ENCODE peak calls at places on chromosomes 7 and 10, in five cellular contexts. One of them, this sample, is unnamed.

GRCh38 chr7:86664991-86665390 is 21.3 kb downstream of the GRM3 start:
- DNase-seq in lower leg skin: no peak
- DNase-seq in AG09319: no peak
- DNase-seq in activated CD4-positive, alpha-beta T cell treated with anti-CD3 and anti-CD28 coated beads for 36 hours: no peak
- DNase-seq in occipital lobe: no peak
- DNase-seq in this sample: no peak

GRCh38 chr7:3673524-3673923 is 372.5 kb downstream of the SDK1 start:
- DNase-seq in occipital lobe: no peak
- DNase-seq in AG09319: no peak
- DNase-seq in lower leg skin: no peak
- DNase-seq in activated CD4-positive, alpha-beta T cell treated with anti-CD3 and anti-CD28 coated beads for 36 hours: peak
- DNase-seq in this sample: no peak

GRCh38 chr7:3825491-3825890 is 524.4 kb downstream of the SDK1 start:
- DNase-seq in lower leg skin: no peak
- DNase-seq in activated CD4-positive, alpha-beta T cell treated with anti-CD3 and anti-CD28 coated beads for 36 hours: no peak
- DNase-seq in occipital lobe: no peak
- DNase-seq in AG09319: no peak
- DNase-seq in this sample: no peak

GRCh38 chr7:103150192-103150591 is 1.3 kb upstream of the NAPEPLD start:
- DNase-seq in occipital lobe: no peak
- DNase-seq in lower leg skin: no peak
- DNase-seq in AG09319: no peak
- DNase-seq in activated CD4-positive, alpha-beta T cell treated with anti-CD3 and anti-CD28 coated beads for 36 hours: peak
- DNase-seq in this sample: no peak

GRCh38 chr7:153943428-153944370 is 108.5 kb upstream of the DPP6 start:
- DNase-seq in AG09319: no peak
- DNase-seq in activated CD4-positive, alpha-beta T cell treated with anti-CD3 and anti-CD28 coated beads for 36 hours: no peak
- DNase-seq in lower leg skin: no peak
- DNase-seq in occipital lobe: peak
- DNase-seq in this sample: no peak

GRCh38 chr7:129311429-129311828 is 86.6 kb downstream of the AHCYL2 start:
- DNase-seq in lower leg skin: no peak
- DNase-seq in AG09319: no peak
- DNase-seq in activated CD4-positive, alpha-beta T cell treated with anti-CD3 and anti-CD28 coated beads for 36 hours: no peak
- DNase-seq in occipital lobe: no peak
- DNase-seq in this sample: no peak

GRCh38 chr7:67738-68395 is 124.5 kb upstream of the FAM20C start:
- DNase-seq in AG09319: no peak
- DNase-seq in activated CD4-positive, alpha-beta T cell treated with anti-CD3 and anti-CD28 coated beads for 36 hours: no peak
- DNase-seq in lower leg skin: no peak
- DNase-seq in occipital lobe: no peak
- DNase-seq in this sample: no peak

GRCh38 chr7:127677433-127678230 is 25.6 kb downstream of the SND1 start:
- DNase-seq in occipital lobe: no peak
- DNase-seq in lower leg skin: no peak
- DNase-seq in AG09319: no peak
- DNase-seq in activated CD4-positive, alpha-beta T cell treated with anti-CD3 and anti-CD28 coated beads for 36 hours: no peak
- DNase-seq in this sample: no peak

GRCh38 chr7:148118371-148118770 is 472.2 kb upstream of the C7orf33 start:
- DNase-seq in occipital lobe: no peak
- DNase-seq in lower leg skin: no peak
- DNase-seq in activated CD4-positive, alpha-beta T cell treated with anti-CD3 and anti-CD28 coated beads for 36 hours: no peak
- DNase-seq in AG09319: no peak
- DNase-seq in this sample: no peak

GRCh38 chr10:107834706-107835105 is 670.2 kb upstream of the SORCS1 start:
- DNase-seq in lower leg skin: no peak
- DNase-seq in AG09319: no peak
- DNase-seq in occipital lobe: no peak
- DNase-seq in activated CD4-positive, alpha-beta T cell treated with anti-CD3 and anti-CD28 coated beads for 36 hours: no peak
- DNase-seq in this sample: no peak

GRCh38 chr10:21340341-21340740 is 185.1 kb downstream of the SKIDA1 start:
- DNase-seq in lower leg skin: no peak
- DNase-seq in occipital lobe: no peak
- DNase-seq in AG09319: no peak
- DNase-seq in activated CD4-positive, alpha-beta T cell treated with anti-CD3 and anti-CD28 coated beads for 36 hours: no peak
- DNase-seq in this sample: no peak

GRCh38 chr7:82699773-82700186 is 256.2 kb upstream of the CACNA2D1 start:
- DNase-seq in activated CD4-positive, alpha-beta T cell treated with anti-CD3 and anti-CD28 coated beads for 36 hours: no peak
- DNase-seq in lower leg skin: peak
- DNase-seq in occipital lobe: no peak
- DNase-seq in AG09319: peak
- DNase-seq in this sample: no peak

GRCh38 chr10:109773818-109774440 is 149.4 kb downstream of the XPNPEP1 start:
- DNase-seq in activated CD4-positive, alpha-beta T cell treated with anti-CD3 and anti-CD28 coated beads for 36 hours: no peak
- DNase-seq in occipital lobe: no peak
- DNase-seq in AG09319: no peak
- DNase-seq in lower leg skin: no peak
- DNase-seq in this sample: no peak

GRCh38 chr7:85160223-85160622 is 26.6 kb downstream of the SEMA3D start:
- DNase-seq in occipital lobe: no peak
- DNase-seq in lower leg skin: no peak
- DNase-seq in AG09319: no peak
- DNase-seq in activated CD4-positive, alpha-beta T cell treated with anti-CD3 and anti-CD28 coated beads for 36 hours: peak
- DNase-seq in this sample: no peak

GRCh38 chr7:148622887-148623585 is 32.5 kb downstream of the C7orf33 start:
- DNase-seq in occipital lobe: no peak
- DNase-seq in activated CD4-positive, alpha-beta T cell treated with anti-CD3 and anti-CD28 coated beads for 36 hours: no peak
- DNase-seq in lower leg skin: no peak
- DNase-seq in AG09319: no peak
- DNase-seq in this sample: no peak

GRCh38 chr10:69742928-69743602 is 58.6 kb upstream of the COL13A1 start:
- DNase-seq in AG09319: no peak
- DNase-seq in lower leg skin: no peak
- DNase-seq in activated CD4-positive, alpha-beta T cell treated with anti-CD3 and anti-CD28 coated beads for 36 hours: peak
- DNase-seq in occipital lobe: no peak
- DNase-seq in this sample: no peak

GRCh38 chr10:48555310-48556042 is 49.4 kb downstream of the ARHGAP22 start:
- DNase-seq in AG09319: no peak
- DNase-seq in lower leg skin: no peak
- DNase-seq in occipital lobe: no peak
- DNase-seq in activated CD4-positive, alpha-beta T cell treated with anti-CD3 and anti-CD28 coated beads for 36 hours: no peak
- DNase-seq in this sample: no peak

GRCh38 chr7:30029696-30030095 is 1.5 kb downstream of the PLEKHA8 start:
- DNase-seq in activated CD4-positive, alpha-beta T cell treated with anti-CD3 and anti-CD28 coated beads for 36 hours: peak
- DNase-seq in occipital lobe: no peak
- DNase-seq in lower leg skin: no peak
- DNase-seq in AG09319: no peak
- DNase-seq in this sample: no peak

GRCh38 chr10:78936412-78937342 is 132.1 kb upstream of the ZMIZ1 start:
- DNase-seq in occipital lobe: no peak
- DNase-seq in AG09319: no peak
- DNase-seq in lower leg skin: no peak
- DNase-seq in activated CD4-positive, alpha-beta T cell treated with anti-CD3 and anti-CD28 coated beads for 36 hours: no peak
- DNase-seq in this sample: no peak

This sample was measured in NCI-H187 treated with DMSO at 0.1 percent for 48 hours.